ENCODE peak calls at places on chromosomes 1 and 21, in nine cellular contexts. D is cardiac muscle cell; Q is right cardiac atrium; P is colonic mucosa; B is stomach; H is mesendoderm; M is tibial nerve; L is fibroblast of lung; R is CD8-positive, alpha-beta T cell. V is an unnamed sample. For H3K4me1, the result is how much of the 10 kb centered on the place peaks cover.

GRCh38 chr1:110155878-110156522 is 5.7 kb downstream of the SLC6A17 start:
- DNase-seq in B (peak), M (peak), H (peak), L (peak), R (peak), Q (peak), P (peak), D (peak), V (peak)

GRCh38 chr21:34592120-34592561 is 22.8 kb downstream of the RCAN1 start:
- DNase-seq in Q (peak), P (peak), D (peak), R (no peak), L (peak), H (no peak), B (peak), M (no peak), V (peak)

GRCh38 chr1:111904478-111905218 is 84.8 kb downstream of the KCND3 start:
- DNase-seq in Q (no peak), R (no peak), P (no peak), H (peak), B (no peak), M (no peak), D (no peak), L (no peak), V (no peak)

GRCh38 chr21:42227909-42228708 is 9.2 kb downstream of the ABCG1 start:
- DNase-seq in Q (peak), P (peak), R (peak), B (peak), H (peak), M (peak), D (peak), L (peak), V (peak)

GRCh38 chr1:116368241-116368640 is 4.8 kb upstream of the ATP1A1 start:
- DNase-seq in P (no peak), L (no peak), B (no peak), D (no peak), Q (no peak), M (no peak), R (no peak), H (no peak), V (no peak)

GRCh38 chr1:32503153-32503552 is 36.1 kb upstream of the ZBTB8A start:
- DNase-seq in H (no peak), R (no peak), L (no peak), P (no peak), M (no peak), B (no peak), D (no peak), Q (no peak), V (no peak)

GRCh38 chr1:156421062-156421938 is 52.3 kb downstream of the RHBG start:
- DNase-seq in L (peak), M (peak), H (peak), D (peak), Q (peak), R (peak), B (peak), P (peak), V (peak)

GRCh38 chr1:98147280-98147679 is 226.4 kb upstream of the DPYD start:
- DNase-seq in H (no peak), B (no peak), P (no peak), D (no peak), L (no peak), M (no peak), R (no peak), Q (no peak), V (no peak)

GRCh38 chr1:116751149-116751548 is 3.1 kb upstream of the CD2 start:
- DNase-seq in R (no peak), L (no peak), P (no peak), D (no peak), Q (peak), H (no peak), B (no peak), M (no peak), V (no peak)

GRCh38 chr21:7916329-7917303 is 2604.8 kb upstream of the TPTE start:
- DNase-seq in R (no peak), H (no peak), D (no peak), Q (no peak), B (no peak), M (no peak), L (no peak), P (no peak), V (no peak)

GRCh38 chr21:38774586-38775285 is 31.0 kb upstream of the ETS2 start:
- DNase-seq in P (no peak), L (no peak), B (no peak), Q (no peak), H (no peak), M (no peak), R (no peak), D (no peak), V (no peak)

GRCh38 chr1:46770541-46770940 is 28.3 kb upstream of the CYP4B1 start:
- DNase-seq in H (peak), Q (no peak), R (no peak), B (no peak), L (no peak), P (no peak), D (no peak), M (no peak), V (no peak)

GRCh38 chr1:220902916-220903315 is 23.7 kb downstream of the HLX start:
- DNase-seq in L (no peak), R (no peak), P (no peak), B (no peak), D (no peak), H (no peak), Q (no peak), M (no peak), V (no peak)

GRCh38 chr21:41571938-41572510 is 64.1 kb upstream of the TMPRSS2 start:
- DNase-seq in P (no peak), D (no peak), B (no peak), R (no peak), Q (no peak), H (no peak), L (no peak), M (no peak), V (no peak)

GRCh38 chr1:181485276-181486097 is 2.2 kb downstream of the CACNA1E start:
- DNase-seq in R (no peak), D (no peak), Q (peak), P (no peak), B (no peak), M (no peak), L (no peak), H (peak), V (no peak)

GRCh38 chr1:89995595-89996397 is 886 bp downstream of the ZNF326 start:
- DNase-seq in H (peak), B (no peak), M (no peak), Q (no peak), D (no peak), L (peak), P (no peak), R (no peak), V (peak)

GRCh38 chr21:39900491-39900890 is 33.3 kb downstream of the PCP4 start:
- DNase-seq in L (no peak), B (no peak), R (no peak), Q (no peak), M (no peak), H (peak), D (no peak), P (no peak), V (no peak)

GRCh38 chr1:48294656-48295055 is 72.1 kb downstream of the SLC5A9 start:
- DNase-seq in P (no peak), B (no peak), M (no peak), R (no peak), L (peak), H (no peak), D (no peak), Q (no peak), V (no peak)

GRCh38 chr1:63920154-63921117 is 146.6 kb downstream of the ROR1 start:
- DNase-seq in Q (no peak), H (peak), L (peak), M (no peak), P (no peak), D (peak), B (no peak), R (no peak), V (no peak)

GRCh38 chr1:167428418-167428817 is 89.9 kb downstream of the CD247 start:
- DNase-seq in D (peak), P (no peak), M (no peak), L (peak), R (no peak), Q (no peak), H (no peak), B (no peak), V (no peak)

GRCh38 chr1:227131193-227131592 is 187.1 kb downstream of the CDC42BPA start:
- DNase-seq in R (no peak), B (no peak), H (peak), P (no peak), L (peak), M (no peak), Q (no peak), D (peak), V (no peak)

GRCh38 chr1:199786695-199787094 is 240.8 kb upstream of the NR5A2 start:
- DNase-seq in R (no peak), P (no peak), H (no peak), L (no peak), D (no peak), Q (no peak), B (no peak), M (no peak), V (no peak)

GRCh38 chr1:38277646-38278045 is 231.1 kb upstream of the POU3F1 start:
- DNase-seq in P (no peak), B (no peak), L (no peak), R (no peak), D (no peak), M (no peak), H (no peak), Q (no peak), V (no peak)

GRCh38 chr1:38279148-38279547 is 232.6 kb upstream of the POU3F1 start:
- DNase-seq in D (no peak), P (no peak), H (no peak), M (no peak), Q (no peak), B (no peak), R (no peak), L (no peak), V (no peak)

GRCh38 chr1:38274974-38275373 is 228.4 kb upstream of the POU3F1 start:
- DNase-seq in D (peak), B (no peak), Q (peak), R (no peak), P (no peak), H (no peak), M (no peak), L (no peak), V (no peak)

GRCh38 chr1:38273405-38273804 is 226.8 kb upstream of the POU3F1 start:
- DNase-seq in R (no peak), M (no peak), L (no peak), P (no peak), B (no peak), Q (no peak), D (no peak), H (no peak), V (no peak)

DNA sequence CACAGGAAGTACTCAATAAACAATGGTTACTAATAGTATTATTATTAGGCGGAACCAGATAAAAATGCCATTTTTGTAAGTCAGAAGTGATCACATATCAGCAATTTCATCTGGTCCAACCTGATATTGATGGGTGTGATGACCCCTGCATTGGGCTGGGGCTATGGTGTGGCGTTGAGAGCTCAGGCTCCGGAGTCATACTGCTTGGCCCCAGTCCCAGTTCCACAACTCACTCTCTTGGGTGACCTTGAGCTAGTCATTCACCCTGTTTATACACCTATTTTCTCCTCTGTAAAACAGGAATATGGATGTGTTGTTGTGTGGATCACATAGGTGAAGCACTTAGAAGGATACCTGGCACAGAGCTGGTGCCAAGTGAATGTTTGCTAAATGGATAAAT is 229.4 kb upstream of the POU3F1 start:
- DNase-seq in R (no peak), Q (no peak), P (no peak), L (no peak), B (no peak), H (no peak), M (no peak), D (no peak), V (no peak)
- H3K27ac ChIP-seq in R (no peak), Q (no peak), P (no peak), L (no peak), B (no peak), H (no peak), M (no peak), D (no peak), V (no peak)

DNA sequence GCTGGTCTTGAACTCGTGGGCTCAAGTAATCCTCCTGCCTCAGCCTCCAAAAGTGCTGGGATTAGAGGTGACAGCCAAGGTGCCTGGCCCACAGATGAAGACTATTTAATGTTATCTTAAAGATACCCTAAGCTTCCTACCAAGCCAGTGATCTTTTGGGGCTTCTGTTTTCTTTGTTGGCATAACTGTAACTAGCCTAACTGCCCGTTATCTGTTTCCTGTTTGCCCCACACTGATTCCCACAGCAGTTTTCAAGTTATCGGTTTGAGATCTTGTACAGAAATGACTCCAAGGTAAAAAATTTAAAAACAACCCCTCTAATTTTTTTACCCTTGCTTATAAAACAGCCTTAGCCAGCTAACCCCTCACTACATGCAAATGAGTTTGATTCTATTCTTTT is 12.4 kb downstream of the SELL start:
- DNase-seq in M (no peak), Q (no peak), H (no peak), R (no peak), D (no peak), L (no peak), B (no peak), P (no peak), V (no peak)
- H3K4me1 ChIP-seq in M (under half), Q (under half), H (under half), R (half or more), D (under half), L (under half), B (under half), P (under half), V (under half)

GRCh38 chr1:153928776-153929432 is 6.1 kb upstream of the GATAD2B start:
- DNase-seq in P (no peak), L (peak), R (no peak), H (no peak), B (no peak), D (peak), M (no peak), Q (no peak), V (no peak)
- H3K27ac ChIP-seq in P (peak), L (no peak), R (no peak), H (no peak), B (no peak), D (peak), M (no peak), Q (no peak), V (peak)

GRCh38 chr1:86218859-86219258 is 62.3 kb upstream of the COL24A1 start:
- DNase-seq in L (no peak), R (no peak), Q (no peak), M (no peak), B (no peak), D (no peak), P (no peak), H (no peak), V (no peak)

GRCh38 chr1:86227026-86227425 is 70.5 kb upstream of the COL24A1 start:
- DNase-seq in H (peak), M (no peak), P (no peak), Q (no peak), R (no peak), D (peak), B (no peak), L (no peak), V (no peak)

GRCh38 chr1:86229405-86229804 is 72.8 kb upstream of the COL24A1 start:
- DNase-seq in H (no peak), M (no peak), Q (no peak), B (no peak), D (no peak), R (no peak), L (no peak), P (no peak), V (no peak)

GRCh38 chr1:86224651-86225050 is 68.1 kb upstream of the COL24A1 start:
- DNase-seq in B (no peak), R (no peak), D (no peak), M (no peak), P (no peak), H (no peak), Q (no peak), L (no peak), V (no peak)
- H3K4me1 ChIP-seq in B (under half), R (under half), D (under half), M (under half), P (under half), H (under half), Q (under half), L (under half), V (under half)

DNA sequence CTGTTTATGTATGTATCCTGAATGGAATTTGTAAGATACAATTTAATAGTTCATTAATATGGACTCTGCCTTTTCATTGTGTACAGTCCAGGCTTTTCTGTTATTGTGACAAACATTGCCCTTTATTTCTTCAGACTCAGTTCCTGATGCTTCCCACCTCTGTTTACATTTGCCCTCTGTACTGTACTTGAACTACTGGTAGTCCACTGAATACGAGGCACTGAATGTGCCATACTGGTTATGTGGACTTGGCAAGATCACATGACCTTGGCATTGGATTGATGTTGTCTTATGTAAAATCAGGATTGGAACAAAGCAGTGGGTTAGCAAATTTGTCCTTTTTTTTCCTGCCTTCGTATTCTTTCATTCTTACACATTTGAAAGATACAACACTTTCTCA is 27.8 kb downstream of the RALGPS2 start:
- DNase-seq in R (no peak), D (no peak), H (no peak), M (no peak), B (no peak), P (no peak), L (no peak), Q (no peak), V (no peak)
- H3K27ac ChIP-seq in R (no peak), D (no peak), H (no peak), M (no peak), B (no peak), P (no peak), L (no peak), Q (no peak), V (no peak)

GRCh38 chr21:16460936-16461335 is 731.2 kb downstream of the USP25 start:
- DNase-seq in B (no peak), R (no peak), Q (no peak), D (no peak), H (peak), P (no peak), M (no peak), L (no peak), V (no peak)

GRCh38 chr21:16454371-16454770 is 724.6 kb downstream of the USP25 start:
- DNase-seq in M (no peak), R (no peak), B (no peak), Q (no peak), L (peak), H (no peak), D (peak), P (no peak), V (no peak)

GRCh38 chr21:16457498-16457897 is 727.7 kb downstream of the USP25 start:
- DNase-seq in P (no peak), H (no peak), B (no peak), L (no peak), M (no peak), D (no peak), Q (no peak), R (no peak), V (no peak)

GRCh38 chr21:16455526-16455925 is 725.7 kb downstream of the USP25 start:
- DNase-seq in L (no peak), B (no peak), M (no peak), P (no peak), D (no peak), H (no peak), R (no peak), Q (no peak), V (no peak)

DNA sequence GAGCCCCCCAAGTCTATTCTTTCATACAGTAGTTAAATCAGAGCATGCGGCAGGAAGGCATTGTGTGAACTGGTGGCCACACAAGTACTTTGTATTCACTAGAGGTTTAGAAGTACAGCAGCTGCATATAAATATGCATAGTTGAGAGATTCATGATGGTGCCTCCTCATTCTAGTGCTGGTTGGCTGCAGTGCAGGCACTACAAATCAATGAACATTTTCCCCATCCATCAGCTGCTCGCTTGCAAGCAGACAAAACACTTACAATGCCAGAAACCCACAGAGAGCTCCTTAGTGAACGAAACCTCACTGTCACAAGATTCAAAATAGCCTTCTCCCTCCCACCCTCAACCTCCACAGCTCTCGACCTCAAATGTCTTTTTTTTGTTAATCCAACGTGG is 726.2 kb downstream of the USP25 start:
- DNase-seq in H (no peak), M (no peak), R (no peak), Q (no peak), L (peak), D (no peak), B (no peak), P (no peak), V (no peak)
- H3K4me1 ChIP-seq in H (under half), M (under half), R (under half), Q (under half), L (under half), D (under half), B (under half), P (under half), V (under half)

V was measured in transverse colon.